ENCODE peak calls at places on chromosomes 11 and 22, in ten cellular contexts. T is RWPE1; J is sigmoid colon; C is neural progenitor cell; U is stomach; W is IMR-90; H is CD8-positive, alpha-beta T cell; X is CD4-positive, alpha-beta T cell; R is fibroblast of lung; D is tibial artery. S is an unnamed sample.
A peak's percentile ranks its signal among the peaks of the same experiment; 100 is the strongest.

GRCh38 chr22:37459211-37459610 is 27.0 kb downstream of the MFNG start:
- DNase-seq in T (no peak), J (no peak), C (no peak), U (peak; percentile 42), W (no peak), H (no peak), X (no peak), R (no peak), D (no peak), S (no peak)

GRCh38 chr11:130418210-130418609 is 10.2 kb downstream of the ADAMTS8 start:
- DNase-seq in T (no peak), J (no peak), C (no peak), U (no peak), W (no peak), H (no peak), X (no peak), R (no peak), D (no peak), S (peak; percentile 10)

GRCh38 chr22:49633010-49633324 is 194.7 kb downstream of the BRD1 start:
- DNase-seq in T (no peak), J (no peak), C (peak; percentile 68), U (no peak), W (no peak), H (no peak), X (no peak), R (no peak), D (no peak), S (peak; percentile 77)

GRCh38 chr11:112962854-112963367 is 1.7 kb downstream of the NCAM1 start:
- DNase-seq in T (no peak), J (peak; percentile 90), C (peak; percentile 84), U (peak; percentile 72), W (no peak), H (no peak), X (no peak), R (peak; percentile 5), D (peak; percentile 29), S (no peak)

GRCh38 chr11:35765211-35765610 is 102.6 kb downstream of the TRIM44 start:
- DNase-seq in T (no peak), J (no peak), C (no peak), U (no peak), W (peak; percentile 41), H (no peak), X (no peak), R (no peak), D (no peak), S (no peak)

GRCh38 chr22:36510966-36511881 is 4.4 kb upstream of the FOXRED2 start:
- DNase-seq in T (peak; percentile 30), J (no peak), C (peak; percentile 74), U (no peak), W (peak; percentile 51), H (no peak), X (peak; percentile 16), R (peak; percentile 58), D (no peak), S (no peak)

GRCh38 chr11:32079511-32079910 is 11.4 kb upstream of the RCN1 start:
- DNase-seq in T (no peak), J (no peak), C (no peak), U (no peak), W (no peak), H (no peak), X (no peak), R (no peak), D (no peak), S (no peak)

GRCh38 chr22:29907753-29908515 is 25.0 kb downstream of the MTMR3 start:
- DNase-seq in T (peak; percentile 82), J (peak; percentile 73), C (no peak), U (peak; percentile 92), W (peak; percentile 99), H (no peak), X (peak; percentile 15), R (peak; percentile 94), D (peak; percentile 64), S (no peak)

GRCh38 chr22:25016311-25016710 is 63.8 kb downstream of the KIAA1671 start:
- DNase-seq in T (no peak), J (no peak), C (no peak), U (no peak), W (no peak), H (no peak), X (no peak), R (no peak), D (no peak), S (no peak)

GRCh38 chr11:130478204-130478701 is 29.8 kb downstream of the ADAMTS15 start:
- DNase-seq in T (peak; percentile 80), J (peak; percentile 93), C (peak; percentile 16), U (peak; percentile 60), W (peak; percentile 95), H (no peak), X (no peak), R (peak; percentile 97), D (peak; percentile 82), S (peak; percentile 81)

DNA sequence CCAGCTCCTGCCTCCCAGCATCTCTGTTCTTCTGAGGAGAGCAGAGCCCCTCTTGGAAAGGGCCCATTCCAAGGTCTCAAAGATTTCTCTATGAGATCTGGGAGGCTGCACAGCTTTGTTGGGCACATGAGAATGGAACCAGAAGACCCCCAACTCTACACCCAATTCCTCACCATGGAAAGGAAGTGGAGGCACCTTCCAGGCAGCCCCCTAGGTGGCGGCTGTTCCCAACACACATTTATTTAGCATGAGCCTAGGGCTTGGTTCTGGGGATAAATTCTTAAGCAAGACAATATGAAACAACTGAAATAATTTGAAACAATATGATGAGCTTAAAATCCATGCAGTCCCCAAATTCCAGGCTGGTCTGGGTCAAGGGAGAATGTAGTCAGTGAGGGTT is 100.4 kb downstream of the TIMP3 start:
- DNase-seq in T (no peak), J (no peak), C (no peak), U (no peak), W (no peak), H (no peak), X (no peak), R (no peak), D (no peak), S (no peak)
- TF ChIP-seq CTCF in T (no peak), J (no peak), C (peak; percentile 38), U (no peak), W (no peak), H (no peak), X (no peak), R (no peak), D (no peak), S (no peak)

DNA sequence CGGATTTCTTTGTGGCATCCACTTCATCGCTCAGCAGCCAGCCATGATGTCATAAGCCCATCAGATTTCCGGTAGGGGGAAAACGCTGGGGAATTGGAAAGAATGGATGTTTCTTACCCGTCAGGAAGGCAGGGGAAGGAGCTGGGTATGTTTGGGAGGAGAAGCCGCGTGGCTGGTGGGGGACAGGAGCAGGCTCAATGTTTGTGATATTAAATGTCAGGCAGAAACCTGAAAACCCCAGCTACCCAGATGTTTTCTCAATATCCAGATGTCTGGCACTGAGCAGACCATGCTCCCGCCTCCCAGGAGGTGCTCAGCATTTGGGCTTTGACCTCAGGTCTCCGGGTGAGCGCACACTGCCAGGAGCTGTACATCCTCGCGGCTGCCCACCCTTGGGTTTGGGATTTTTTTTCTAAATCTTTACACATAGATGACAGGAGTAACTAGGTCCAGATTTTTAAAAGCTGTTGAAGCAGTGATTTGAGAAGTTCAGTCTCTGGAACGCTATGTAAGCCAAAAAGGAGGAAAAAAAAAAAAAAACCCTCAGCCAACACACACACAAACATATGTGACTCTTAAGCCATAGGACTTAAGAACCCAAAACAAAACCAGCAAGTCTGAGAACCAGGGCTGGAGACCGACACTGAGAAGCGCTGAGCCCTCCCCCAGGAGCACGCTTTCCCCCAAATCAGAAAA is 67.4 kb downstream of the NFAM1 start:
- DNase-seq in T (no peak), J (peak; percentile 81), C (no peak), U (no peak), W (peak; percentile 29), H (no peak), X (no peak), R (peak; percentile 47), D (peak; percentile 33), S (no peak)
- H3K27ac ChIP-seq in T (no peak overlapping the region), J (peak overlapping the region; percentile 82), C (no peak overlapping the region), U (peak overlapping the region; percentile 9), W (no peak overlapping the region), H (no peak overlapping the region), X (no peak overlapping the region), R (no peak overlapping the region), D (peak overlapping the region; percentile 45), S (no peak overlapping the region)

GRCh38 chr11:92703431-92703830 is 266.0 kb upstream of the MTNR1B start:
- DNase-seq in T (no peak), J (no peak), C (no peak), U (no peak), W (peak; percentile 35), H (no peak), X (no peak), R (no peak), D (no peak), S (no peak)
- TF ChIP-seq CTCF in T (no peak), J (no peak), C (no peak), U (no peak), W (no peak), H (no peak), X (no peak), R (no peak), D (no peak), S (no peak)

GRCh38 chr11:3156661-3157311 is 8.3 kb downstream of the OSBPL5 start:
- DNase-seq in T (no peak), J (peak; percentile 65), C (no peak), U (no peak), W (no peak), H (no peak), X (no peak), R (no peak), D (peak; percentile 16), S (no peak)

GRCh38 chr11:3157381-3158130 is 7.6 kb downstream of the OSBPL5 start:
- DNase-seq in T (no peak), J (peak; percentile 64), C (no peak), U (no peak), W (no peak), H (no peak), X (no peak), R (no peak), D (peak; percentile 20), S (no peak)

GRCh38 chr11:3158821-3159220 is 6.3 kb downstream of the OSBPL5 start:
- DNase-seq in T (no peak), J (no peak), C (no peak), U (no peak), W (no peak), H (no peak), X (no peak), R (no peak), D (peak; percentile 18), S (no peak)

GRCh38 chr11:3159296-3160190 is 5.6 kb downstream of the OSBPL5 start:
- DNase-seq in T (no peak), J (peak; percentile 93), C (peak; percentile 44), U (peak; percentile 65), W (no peak), H (no peak), X (no peak), R (peak; percentile 58), D (peak; percentile 79), S (peak; percentile 79)

DNA sequence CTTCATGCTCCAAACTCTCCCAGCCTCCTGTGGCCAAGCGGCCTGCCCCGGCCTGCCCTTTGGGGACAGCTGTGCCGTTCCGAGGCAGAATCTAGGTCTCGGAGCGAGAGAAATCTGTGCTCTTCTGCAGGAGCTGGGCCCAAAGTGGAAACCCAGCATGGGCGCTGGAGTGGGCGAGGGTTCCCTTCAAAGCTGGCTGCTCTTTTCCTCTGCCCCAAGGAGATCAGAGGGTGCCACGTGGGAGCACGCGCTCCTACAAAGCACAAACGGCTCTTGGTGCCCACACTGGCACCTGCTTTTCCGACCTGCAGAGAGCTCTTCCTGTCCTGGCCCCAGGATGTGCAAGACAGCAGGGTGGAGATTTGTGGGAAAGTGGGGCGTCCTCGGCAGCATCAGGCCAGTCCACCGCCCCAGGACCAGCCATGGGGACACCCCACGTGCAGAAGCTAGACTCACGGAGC is 6.9 kb downstream of the OSBPL5 start:
- DNase-seq in T (no peak), J (peak; percentile 54), C (no peak), U (no peak), W (no peak), H (no peak), X (no peak), R (no peak), D (peak; percentile 19), S (no peak)
- H3K27ac ChIP-seq in T (peak overlapping the region; percentile 6), J (peak overlapping the region; percentile 91), C (no peak overlapping the region), U (peak overlapping the region; percentile 86), W (no peak overlapping the region), H (no peak overlapping the region), X (no peak overlapping the region), R (no peak overlapping the region), D (peak overlapping the region; percentile 93), S (no peak overlapping the region)

S was measured in upper lobe of left lung.